ENCODE peak calls at places on chromosomes 1 and 21, in four cellular contexts. M is heart left ventricle; I is Caco-2; T is CD8-positive, alpha-beta T cell. Q is an unnamed sample. For H3K36me3, the result is how much of the 10 kb centered on the place peaks cover.

GRCh38 chr1:60727553-60727952 is 354.8 kb upstream of the NFIA start:
- DNase-seq in I (no peak), M (no peak), T (no peak), Q (no peak)

GRCh38 chr21:43734131-43734634 is 15.3 kb downstream of the PDXK start:
- DNase-seq in M (no peak), T (no peak), I (no peak), Q (peak)

GRCh38 chr1:100217834-100218233 is 31.8 kb downstream of the DBT start:
- DNase-seq in T (no peak), I (no peak), M (peak), Q (no peak)

GRCh38 chr1:51850420-51851297 is 27.9 kb downstream of the NRDC start:
- DNase-seq in T (no peak), M (peak), I (no peak), Q (peak)

GRCh38 chr1:8182034-8182761 is 135.7 kb upstream of the SLC45A1 start:
- DNase-seq in M (no peak), I (peak), T (no peak), Q (peak)

GRCh38 chr1:22753396-22754083 is 42.9 kb downstream of the EPHB2 start:
- DNase-seq in T (no peak), M (no peak), I (no peak), Q (no peak)

GRCh38 chr1:208052926-208053407 is 142.0 kb upstream of the CD34 start:
- DNase-seq in M (no peak), T (no peak), I (no peak), Q (no peak)

GRCh38 chr1:108107658-108108057 is 92.5 kb downstream of the SLC25A24 start:
- DNase-seq in M (no peak), T (peak), I (no peak), Q (no peak)

GRCh38 chr1:231639819-231640218 is 13.2 kb downstream of the DISC1 start:
- DNase-seq in M (no peak), I (no peak), T (no peak), Q (no peak)

GRCh38 chr1:167659440-167659839 is 29.4 kb downstream of the RCSD1 start:
- DNase-seq in M (no peak), T (no peak), I (peak), Q (no peak)

GRCh38 chr1:59699227-59699847 is 115.4 kb upstream of the HOOK1 start:
- DNase-seq in M (no peak), T (peak), I (no peak), Q (no peak)

GRCh38 chr1:165603810-165604209 is 27.2 kb upstream of the MGST3 start:
- DNase-seq in T (no peak), M (no peak), I (no peak), Q (no peak)

GRCh38 chr1:219514728-219515127 is 98.2 kb downstream of the ZC3H11B start:
- DNase-seq in T (no peak), M (no peak), I (no peak), Q (no peak)

GRCh38 chr1:208030320-208031091 is 119.6 kb upstream of the CD34 start:
- DNase-seq in T (no peak), M (peak), I (no peak), Q (no peak)

GRCh38 chr21:44006656-44007055 is 5.5 kb upstream of the TRAPPC10 start:
- DNase-seq in M (peak), T (no peak), I (no peak), Q (no peak)

GRCh38 chr1:2446394-2446793 is 29.7 kb upstream of the PLCH2 start:
- DNase-seq in T (no peak), I (no peak), M (no peak), Q (no peak)

GRCh38 chr21:30582850-30583249 is 7.3 kb downstream of the KRTAP22-2 start:
- DNase-seq in M (no peak), I (no peak), T (no peak), Q (no peak)

GRCh38 chr1:155977607-155978324 is 581 bp downstream of the ARHGEF2 start:
- DNase-seq in T (peak), M (peak), I (no peak), Q (no peak)

GRCh38 chr1:91894036-91894761 is 8.2 kb upstream of the TGFBR3 start:
- DNase-seq in M (no peak), T (no peak), I (no peak), Q (no peak)

GRCh38 chr1:155504207-155504606 is 58.4 kb downstream of the ASH1L start:
- DNase-seq in M (no peak), T (no peak), I (no peak), Q (no peak)

GRCh38 chr21:22115746-22116145 is 1117.5 kb downstream of the NCAM2 start:
- DNase-seq in I (no peak), T (no peak), M (no peak), Q (no peak)

GRCh38 chr1:174652496-174653280 is 204.9 kb downstream of the GPR52 start:
- DNase-seq in I (no peak), T (no peak), M (no peak), Q (no peak)

GRCh38 chr21:33332143-33332542 is 7.4 kb downstream of the IFNAR1 start:
- DNase-seq in I (no peak), T (no peak), M (no peak), Q (no peak)

GRCh38 chr1:65114312-65114711 is 33.7 kb upstream of the AK4 start:
- DNase-seq in M (peak), T (no peak), I (no peak), Q (no peak)

GRCh38 chr1:29453502-29454240 is 217.3 kb downstream of the PTPRU start:
- DNase-seq in I (no peak), T (no peak), M (no peak), Q (no peak)

GRCh38 chr1:212141404-212141803 is 105.9 kb downstream of the DTL start:
- DNase-seq in T (no peak), I (no peak), M (no peak), Q (no peak)

GRCh38 chr1:181349512-181349911 is 133.8 kb upstream of the CACNA1E start:
- DNase-seq in M (no peak), I (no peak), T (no peak), Q (no peak)

GRCh38 chr1:198575715-198576641 is 35.5 kb upstream of the ATP6V1G3 start:
- DNase-seq in M (no peak), I (no peak), T (no peak), Q (no peak)

GRCh38 chr1:198577444-198577843 is 37.0 kb upstream of the ATP6V1G3 start:
- DNase-seq in T (no peak), I (no peak), M (no peak), Q (no peak)

DNA sequence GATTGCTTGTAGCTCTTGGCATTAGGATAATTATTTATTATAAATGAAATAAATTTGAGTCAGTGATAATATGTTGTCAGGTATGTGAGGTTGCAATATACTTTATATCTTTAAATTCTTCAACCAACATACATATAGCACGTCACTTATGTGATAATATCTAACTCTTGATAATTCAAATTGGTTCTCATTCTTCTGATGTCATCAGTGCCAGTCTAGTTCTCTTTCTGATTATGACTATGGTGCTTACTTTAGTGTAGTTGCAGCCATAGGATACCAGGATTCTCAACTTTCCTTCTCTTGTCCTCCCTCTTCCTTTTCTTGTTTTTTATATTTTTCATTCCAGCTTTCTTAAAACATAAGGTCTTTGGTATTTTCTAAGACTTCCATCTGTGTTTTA is 34.8 kb upstream of the ATP6V1G3 start:
- DNase-seq in T (no peak), M (no peak), I (no peak), Q (no peak)
- TF ChIP-seq CTCF in T (no peak), M (no peak), I (no peak), Q (no peak)

GRCh38 chr1:150574260-150575071 is 4.9 kb downstream of the MCL1 start:
- DNase-seq in M (no peak), T (peak), I (no peak), Q (no peak)

GRCh38 chr1:150575072-150575489 is 4.3 kb downstream of the MCL1 start:
- DNase-seq in I (no peak), T (no peak), M (no peak), Q (no peak)

GRCh38 chr1:150576367-150576711 is 3.1 kb downstream of the MCL1 start:
- DNase-seq in M (no peak), T (no peak), I (no peak), Q (no peak)

GRCh38 chr1:150575518-150576366 is 3.7 kb downstream of the MCL1 start:
- DNase-seq in M (no peak), T (no peak), I (no peak), Q (no peak)

GRCh38 chr1:150572918-150573647 is 6.3 kb downstream of the MCL1 start:
- DNase-seq in M (no peak), I (no peak), T (peak), Q (no peak)
- H3K36me3 ChIP-seq in M (under half), I (under half), T (under half), Q (half or more)

DNA sequence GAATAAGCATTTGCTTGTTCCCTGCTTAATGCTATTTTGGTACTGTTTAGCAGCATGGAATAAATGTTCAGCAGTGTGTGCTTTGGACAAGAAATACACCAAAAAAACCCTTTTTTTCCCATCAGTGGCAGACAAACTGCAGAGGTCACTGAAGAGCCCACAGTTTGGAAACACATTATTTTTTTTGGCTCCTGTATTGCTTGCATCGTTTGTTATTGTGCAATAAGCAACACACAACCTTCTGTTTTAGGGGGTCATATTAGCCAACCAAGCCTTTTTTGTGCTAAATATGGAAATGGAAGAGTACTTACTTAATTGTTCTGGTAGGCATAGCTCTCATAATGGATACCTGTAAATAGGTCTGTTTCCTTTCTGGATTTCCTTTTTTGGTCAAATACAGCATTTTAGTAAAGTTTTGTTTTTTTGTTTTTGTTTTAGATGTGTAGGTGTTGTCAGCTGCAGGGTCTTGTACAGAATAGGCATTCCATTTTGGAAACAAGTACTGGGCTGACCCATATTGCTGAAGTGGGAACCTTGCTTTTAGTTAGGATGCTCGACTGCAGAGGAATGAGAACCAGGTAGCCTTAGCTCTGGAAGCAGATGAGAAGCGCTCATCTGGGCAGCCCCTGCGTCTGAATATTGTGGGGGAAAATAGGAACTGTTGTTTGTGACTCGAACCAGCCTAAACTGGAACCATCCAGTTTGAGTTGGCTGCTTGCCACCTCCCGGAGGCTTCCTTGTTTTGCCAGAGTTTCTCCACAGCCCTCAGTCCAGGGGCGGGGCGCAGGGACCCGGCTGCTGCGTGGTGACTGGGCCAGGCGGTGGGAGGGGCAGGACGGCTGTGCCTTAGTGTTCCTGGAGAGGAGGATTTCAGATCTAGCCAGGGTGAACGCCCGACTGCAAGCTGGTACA is 38.5 kb downstream of the SPEN start:
- DNase-seq in T (peak), M (peak), I (peak), Q (peak)
- H3K4me3 ChIP-seq in T (peak), M (peak), I (no peak), Q (peak)

DNA sequence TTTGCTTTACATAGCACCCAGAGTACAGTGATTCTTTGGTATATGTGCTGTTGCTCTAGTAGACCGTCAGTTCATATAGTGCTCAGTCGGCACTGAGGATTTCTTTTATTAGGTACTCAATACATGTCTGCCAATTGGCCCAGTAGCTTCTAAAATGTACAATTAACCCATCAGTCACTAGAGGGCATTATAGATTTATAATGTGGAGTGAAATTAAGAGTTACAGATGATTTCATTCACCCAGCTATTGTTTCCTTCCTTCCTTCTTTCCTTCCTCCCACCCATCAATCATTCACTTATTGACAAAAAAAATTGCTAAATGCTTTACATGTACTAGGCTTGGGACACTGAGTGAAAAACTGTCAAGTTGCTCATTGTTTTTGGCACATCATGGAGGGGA is 263.6 kb upstream of the USP24 start:
- DNase-seq in T (no peak), M (no peak), I (no peak), Q (no peak)
- TF ChIP-seq CTCF in T (no peak), M (no peak), I (no peak), Q (no peak)

GRCh38 chr1:15942661-15943514 is 33.0 kb downstream of the ZBTB17 start:
- DNase-seq in T (no peak), M (no peak), I (no peak), Q (peak)

GRCh38 chr1:15943515-15944307 is 32.2 kb downstream of the ZBTB17 start:
- DNase-seq in I (no peak), M (peak), T (no peak), Q (peak)

GRCh38 chr1:15945832-15946448 is 30.0 kb downstream of the ZBTB17 start:
- DNase-seq in I (no peak), T (no peak), M (no peak), Q (peak)

GRCh38 chr1:15945011-15945831 is 30.7 kb downstream of the ZBTB17 start:
- DNase-seq in M (no peak), I (no peak), T (no peak), Q (peak)

DNA sequence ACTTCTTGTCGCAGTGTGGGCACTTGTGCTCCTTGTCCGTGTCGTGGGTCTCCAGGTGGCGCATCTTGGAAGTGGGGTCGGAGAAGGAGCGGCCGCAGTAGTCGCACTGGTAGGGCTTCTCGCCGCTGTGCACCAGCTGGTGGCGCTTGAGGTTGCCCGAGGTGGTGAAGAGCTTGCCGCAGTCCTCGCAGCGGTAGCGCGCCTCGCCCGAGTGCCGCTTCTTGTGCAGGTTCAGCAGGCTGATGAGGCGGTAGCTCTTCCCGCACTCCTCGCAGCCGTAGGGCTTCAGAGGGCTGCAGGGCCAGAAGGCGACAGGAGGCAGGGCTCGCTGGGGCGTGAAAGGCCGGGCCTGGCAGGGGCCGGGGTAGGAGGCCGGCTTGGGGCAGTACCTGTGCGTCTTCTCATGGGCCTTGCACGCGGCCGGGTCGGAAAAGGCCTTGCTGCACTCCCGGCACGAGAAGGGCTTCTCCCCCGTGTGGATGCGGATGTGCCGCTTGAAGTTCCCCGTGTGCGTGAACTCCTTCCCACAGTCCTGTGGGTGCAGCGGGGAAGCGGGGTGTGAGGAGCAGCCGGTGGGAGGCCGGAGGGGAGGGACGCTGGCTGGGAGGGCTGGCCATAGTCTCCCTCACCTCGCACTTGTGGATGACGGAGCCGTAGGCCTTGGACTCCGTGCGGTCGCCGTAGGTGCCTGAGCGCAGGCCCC is 31.4 kb downstream of the ZBTB17 start:
- DNase-seq in T (no peak), M (peak), I (no peak), Q (no peak)
- H3K36me3 ChIP-seq in T (under half), M (under half), I (under half), Q (under half)

GRCh38 chr1:160453443-160453842 is 53.1 kb downstream of the VANGL2 start:
- DNase-seq in T (no peak), I (no peak), M (no peak), Q (no peak)
- H3K4me3 ChIP-seq in T (no peak), I (no peak), M (no peak), Q (no peak)

DNA sequence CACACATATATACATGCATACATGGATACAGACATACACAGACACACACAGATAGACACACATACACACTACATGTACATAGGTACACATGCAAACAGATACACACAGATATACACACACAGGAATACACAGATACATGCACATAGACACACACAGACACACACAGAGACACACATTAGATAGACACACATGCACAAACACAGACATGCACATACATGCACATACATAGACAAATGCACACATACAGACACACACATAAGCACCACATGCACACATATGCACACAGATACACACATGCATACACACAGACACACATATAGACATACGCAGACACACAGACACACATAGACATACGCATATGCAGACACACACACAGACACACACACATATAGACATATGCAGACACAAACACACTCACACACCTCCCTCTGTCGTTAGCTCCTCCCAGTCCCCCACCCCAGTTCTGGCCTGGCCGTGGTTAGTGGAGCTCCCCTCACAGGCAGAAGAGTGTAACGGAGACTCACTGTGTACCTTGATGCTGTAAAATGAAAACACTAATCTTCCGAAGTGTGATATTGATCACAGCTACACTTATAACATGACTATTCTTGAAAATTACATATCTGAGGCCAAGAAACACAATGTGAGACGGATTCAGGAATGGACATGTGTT is 7.6 kb downstream of the UBASH3A start:
- DNase-seq in T (no peak), I (no peak), M (no peak), Q (no peak)
- TF ChIP-seq CTCF in T (no peak), I (no peak), M (no peak), Q (no peak)

GRCh38 chr1:235996048-235996785 is 68.7 kb downstream of the NID1 start:
- DNase-seq in T (no peak), M (no peak), I (no peak), Q (no peak)

GRCh38 chr1:235997916-235998315 is 67.0 kb downstream of the NID1 start:
- DNase-seq in M (no peak), I (no peak), T (no peak), Q (no peak)

GRCh38 chr1:235998812-235999211 is 66.1 kb downstream of the NID1 start:
- DNase-seq in I (no peak), T (peak), M (no peak), Q (peak)

GRCh38 chr1:235995511-235995910 is 69.4 kb downstream of the NID1 start:
- DNase-seq in I (no peak), T (no peak), M (no peak), Q (no peak)

GRCh38 chr1:235997049-235997448 is 67.8 kb downstream of the NID1 start:
- DNase-seq in M (no peak), T (no peak), I (no peak), Q (no peak)
- H3K36me3 ChIP-seq in M (under half), T (under half), I (under half), Q (under half)

Q was measured in adrenal gland.